ENCODE peak calls at places on chromosome 6, in five cellular contexts. One of them, this sample, is unnamed.

GRCh38 chr6:6515691-6516607 is 72.6 kb upstream of the LY86 start:
- DNase-seq in CD8-positive, alpha-beta T cell: peak
- DNase-seq in aorta: no peak
- DNase-seq in fibroblast of mammary gland: no peak
- DNase-seq in CD4-positive, alpha-beta T cell: peak
- DNase-seq in this sample: no peak

GRCh38 chr6:160103825-160104100 is 17.9 kb upstream of the SLC22A1 start:
- DNase-seq in aorta: no peak
- DNase-seq in CD8-positive, alpha-beta T cell: no peak
- DNase-seq in CD4-positive, alpha-beta T cell: no peak
- DNase-seq in fibroblast of mammary gland: no peak
- DNase-seq in this sample: no peak

GRCh38 chr6:96659084-96659845 is 96.3 kb downstream of the FHL5 start:
- DNase-seq in CD8-positive, alpha-beta T cell: no peak
- DNase-seq in aorta: no peak
- DNase-seq in CD4-positive, alpha-beta T cell: no peak
- DNase-seq in fibroblast of mammary gland: no peak
- DNase-seq in this sample: no peak

GRCh38 chr6:45132059-45132458 is 196.1 kb upstream of the RUNX2 start:
- DNase-seq in fibroblast of mammary gland: peak
- DNase-seq in CD8-positive, alpha-beta T cell: no peak
- DNase-seq in aorta: no peak
- DNase-seq in CD4-positive, alpha-beta T cell: no peak
- DNase-seq in this sample: no peak

GRCh38 chr6:157173756-157174155 is 149.6 kb downstream of the TMEM242 start:
- DNase-seq in CD8-positive, alpha-beta T cell: no peak
- DNase-seq in fibroblast of mammary gland: peak
- DNase-seq in CD4-positive, alpha-beta T cell: no peak
- DNase-seq in aorta: no peak
- DNase-seq in this sample: no peak

GRCh38 chr6:135740580-135740979 is 110.9 kb upstream of the PDE7B start:
- DNase-seq in CD8-positive, alpha-beta T cell: no peak
- DNase-seq in fibroblast of mammary gland: no peak
- DNase-seq in CD4-positive, alpha-beta T cell: no peak
- DNase-seq in aorta: no peak
- DNase-seq in this sample: no peak

GRCh38 chr6:159107451-159108260 is 61.5 kb upstream of the FNDC1 start:
- DNase-seq in fibroblast of mammary gland: no peak
- DNase-seq in aorta: no peak
- DNase-seq in CD4-positive, alpha-beta T cell: peak
- DNase-seq in CD8-positive, alpha-beta T cell: peak
- DNase-seq in this sample: no peak

GRCh38 chr6:1678966-1679690 is 69.4 kb downstream of the FOXC1 start:
- DNase-seq in CD8-positive, alpha-beta T cell: no peak
- DNase-seq in aorta: no peak
- DNase-seq in fibroblast of mammary gland: no peak
- DNase-seq in CD4-positive, alpha-beta T cell: no peak
- DNase-seq in this sample: no peak

GRCh38 chr6:23956988-23957387 is 169.0 kb upstream of the NRSN1 start:
- DNase-seq in CD4-positive, alpha-beta T cell: no peak
- DNase-seq in aorta: no peak
- DNase-seq in CD8-positive, alpha-beta T cell: no peak
- DNase-seq in fibroblast of mammary gland: no peak
- DNase-seq in this sample: no peak

GRCh38 chr6:133512410-133513016 is 271.4 kb downstream of the EYA4 start:
- DNase-seq in fibroblast of mammary gland: peak
- DNase-seq in aorta: no peak
- DNase-seq in CD8-positive, alpha-beta T cell: no peak
- DNase-seq in CD4-positive, alpha-beta T cell: no peak
- DNase-seq in this sample: peak

GRCh38 chr6:111653434-111653833 is 47.8 kb upstream of the TRAF3IP2 start:
- DNase-seq in fibroblast of mammary gland: no peak
- DNase-seq in CD8-positive, alpha-beta T cell: no peak
- DNase-seq in aorta: no peak
- DNase-seq in CD4-positive, alpha-beta T cell: no peak
- DNase-seq in this sample: no peak

GRCh38 chr6:35590622-35591066 is 77.9 kb upstream of the TULP1 start:
- DNase-seq in CD8-positive, alpha-beta T cell: no peak
- DNase-seq in CD4-positive, alpha-beta T cell: no peak
- DNase-seq in fibroblast of mammary gland: peak
- DNase-seq in aorta: no peak
- DNase-seq in this sample: no peak

GRCh38 chr6:110813813-110814487 is 1.3 kb downstream of the CDK19 start:
- DNase-seq in aorta: no peak
- DNase-seq in CD4-positive, alpha-beta T cell: no peak
- DNase-seq in fibroblast of mammary gland: peak
- DNase-seq in CD8-positive, alpha-beta T cell: no peak
- DNase-seq in this sample: peak

GRCh38 chr6:144581807-144582537 is 296.8 kb downstream of the UTRN start:
- DNase-seq in aorta: no peak
- DNase-seq in CD4-positive, alpha-beta T cell: no peak
- DNase-seq in CD8-positive, alpha-beta T cell: peak
- DNase-seq in fibroblast of mammary gland: peak
- DNase-seq in this sample: peak

GRCh38 chr6:13368079-13368478 is 39.7 kb upstream of the TBC1D7 start:
- DNase-seq in CD8-positive, alpha-beta T cell: no peak
- DNase-seq in CD4-positive, alpha-beta T cell: no peak
- DNase-seq in aorta: no peak
- DNase-seq in fibroblast of mammary gland: no peak
- DNase-seq in this sample: no peak

GRCh38 chr6:28407401-28407800 is 7.9 kb upstream of the ZSCAN12 start:
- DNase-seq in fibroblast of mammary gland: no peak
- DNase-seq in aorta: no peak
- DNase-seq in CD4-positive, alpha-beta T cell: no peak
- DNase-seq in CD8-positive, alpha-beta T cell: no peak
- DNase-seq in this sample: no peak

GRCh38 chr6:127582777-127583462 is 5.9 kb downstream of the C6orf58 start:
- DNase-seq in fibroblast of mammary gland: peak
- DNase-seq in aorta: no peak
- DNase-seq in CD8-positive, alpha-beta T cell: no peak
- DNase-seq in CD4-positive, alpha-beta T cell: no peak
- DNase-seq in this sample: no peak

GRCh38 chr6:83824831-83825230 is 28.3 kb upstream of the RIPPLY2 start:
- DNase-seq in CD4-positive, alpha-beta T cell: no peak
- DNase-seq in CD8-positive, alpha-beta T cell: no peak
- DNase-seq in aorta: no peak
- DNase-seq in fibroblast of mammary gland: no peak
- DNase-seq in this sample: no peak

GRCh38 chr6:6801635-6802218 is 213.2 kb downstream of the LY86 start:
- DNase-seq in CD8-positive, alpha-beta T cell: no peak
- DNase-seq in aorta: no peak
- DNase-seq in CD4-positive, alpha-beta T cell: no peak
- DNase-seq in fibroblast of mammary gland: no peak
- DNase-seq in this sample: no peak

GRCh38 chr6:161557333-161558107 is 283.7 kb upstream of the AGPAT4 start:
- DNase-seq in aorta: no peak
- DNase-seq in CD4-positive, alpha-beta T cell: no peak
- DNase-seq in CD8-positive, alpha-beta T cell: no peak
- DNase-seq in fibroblast of mammary gland: no peak
- DNase-seq in this sample: peak

GRCh38 chr6:43836507-43836906 is 66.5 kb downstream of the VEGFA start:
- DNase-seq in CD8-positive, alpha-beta T cell: no peak
- DNase-seq in CD4-positive, alpha-beta T cell: no peak
- DNase-seq in aorta: peak
- DNase-seq in fibroblast of mammary gland: peak
- DNase-seq in this sample: no peak

GRCh38 chr6:10202111-10202510 is 212.8 kb downstream of the TFAP2A start:
- DNase-seq in fibroblast of mammary gland: no peak
- DNase-seq in aorta: no peak
- DNase-seq in CD4-positive, alpha-beta T cell: no peak
- DNase-seq in CD8-positive, alpha-beta T cell: no peak
- DNase-seq in this sample: no peak

GRCh38 chr6:54617730-54618129 is 228.8 kb upstream of the FAM83B start:
- DNase-seq in CD8-positive, alpha-beta T cell: no peak
- DNase-seq in CD4-positive, alpha-beta T cell: no peak
- DNase-seq in aorta: no peak
- DNase-seq in fibroblast of mammary gland: peak
- DNase-seq in this sample: no peak

GRCh38 chr6:29992792-29993191 is 50.5 kb downstream of the HLA-A start:
- DNase-seq in fibroblast of mammary gland: peak
- DNase-seq in aorta: no peak
- DNase-seq in CD4-positive, alpha-beta T cell: no peak
- DNase-seq in CD8-positive, alpha-beta T cell: no peak
- DNase-seq in this sample: no peak

GRCh38 chr6:15239606-15240364 is 6.1 kb upstream of the JARID2 start:
- DNase-seq in CD8-positive, alpha-beta T cell: no peak
- DNase-seq in aorta: no peak
- DNase-seq in CD4-positive, alpha-beta T cell: no peak
- DNase-seq in fibroblast of mammary gland: no peak
- DNase-seq in this sample: no peak

GRCh38 chr6:27772261-27773001 is 139.8 kb downstream of the OR2B2 start:
- DNase-seq in CD4-positive, alpha-beta T cell: peak
- DNase-seq in aorta: peak
- DNase-seq in CD8-positive, alpha-beta T cell: peak
- DNase-seq in fibroblast of mammary gland: peak
- DNase-seq in this sample: peak

GRCh38 chr6:92779758-92780157 is 639.6 kb downstream of the EPHA7 start:
- DNase-seq in CD4-positive, alpha-beta T cell: no peak
- DNase-seq in CD8-positive, alpha-beta T cell: no peak
- DNase-seq in fibroblast of mammary gland: peak
- DNase-seq in aorta: no peak
- DNase-seq in this sample: no peak

GRCh38 chr6:116008470-116009229 is 52.0 kb downstream of the FRK start:
- DNase-seq in CD8-positive, alpha-beta T cell: no peak
- DNase-seq in aorta: no peak
- DNase-seq in fibroblast of mammary gland: peak
- DNase-seq in CD4-positive, alpha-beta T cell: no peak
- DNase-seq in this sample: no peak

GRCh38 chr6:135144678-135145508 is 36.2 kb upstream of the MYB start:
- DNase-seq in CD8-positive, alpha-beta T cell: no peak
- DNase-seq in CD4-positive, alpha-beta T cell: no peak
- DNase-seq in aorta: no peak
- DNase-seq in fibroblast of mammary gland: peak
- DNase-seq in this sample: no peak

GRCh38 chr6:41682497-41682961 is 44.3 kb downstream of the MDFI start:
- DNase-seq in CD8-positive, alpha-beta T cell: no peak
- DNase-seq in CD4-positive, alpha-beta T cell: no peak
- DNase-seq in fibroblast of mammary gland: no peak
- DNase-seq in aorta: peak
- DNase-seq in this sample: peak

GRCh38 chr6:9204171-9204570 is 768.8 kb upstream of the SLC35B3 start:
- DNase-seq in CD8-positive, alpha-beta T cell: no peak
- DNase-seq in fibroblast of mammary gland: peak
- DNase-seq in CD4-positive, alpha-beta T cell: no peak
- DNase-seq in aorta: no peak
- DNase-seq in this sample: no peak

GRCh38 chr6:108168501-108168979 is 2.7 kb downstream of the NR2E1 start:
- DNase-seq in CD4-positive, alpha-beta T cell: no peak
- DNase-seq in CD8-positive, alpha-beta T cell: no peak
- DNase-seq in fibroblast of mammary gland: peak
- DNase-seq in aorta: no peak
- DNase-seq in this sample: peak

GRCh38 chr6:11197175-11197535 is 35.3 kb downstream of the NEDD9 start:
- DNase-seq in fibroblast of mammary gland: peak
- DNase-seq in CD8-positive, alpha-beta T cell: no peak
- DNase-seq in aorta: no peak
- DNase-seq in CD4-positive, alpha-beta T cell: no peak
- DNase-seq in this sample: no peak

GRCh38 chr6:150492941-150493340 is 106.7 kb upstream of the PLEKHG1 start:
- DNase-seq in CD4-positive, alpha-beta T cell: no peak
- DNase-seq in fibroblast of mammary gland: peak
- DNase-seq in aorta: no peak
- DNase-seq in CD8-positive, alpha-beta T cell: no peak
- DNase-seq in this sample: no peak

GRCh38 chr6:131112252-131112651 is 23.0 kb upstream of the AKAP7 start:
- DNase-seq in aorta: no peak
- DNase-seq in CD8-positive, alpha-beta T cell: no peak
- DNase-seq in CD4-positive, alpha-beta T cell: no peak
- DNase-seq in fibroblast of mammary gland: no peak
- DNase-seq in this sample: no peak

GRCh38 chr6:121806116-121806515 is 370.7 kb downstream of the GJA1 start:
- DNase-seq in fibroblast of mammary gland: no peak
- DNase-seq in aorta: no peak
- DNase-seq in CD8-positive, alpha-beta T cell: no peak
- DNase-seq in CD4-positive, alpha-beta T cell: no peak
- DNase-seq in this sample: no peak

GRCh38 chr6:152401978-152402377 is 235.2 kb downstream of the SYNE1 start:
- DNase-seq in CD4-positive, alpha-beta T cell: no peak
- DNase-seq in CD8-positive, alpha-beta T cell: no peak
- DNase-seq in fibroblast of mammary gland: no peak
- DNase-seq in aorta: no peak
- DNase-seq in this sample: no peak

GRCh38 chr6:39184906-39185580 is 44.2 kb downstream of the KCNK5 start:
- DNase-seq in fibroblast of mammary gland: no peak
- DNase-seq in CD4-positive, alpha-beta T cell: no peak
- DNase-seq in CD8-positive, alpha-beta T cell: no peak
- DNase-seq in aorta: peak
- DNase-seq in this sample: no peak

GRCh38 chr6:50141100-50141499 is 91.4 kb upstream of the DEFB112 start:
- DNase-seq in CD8-positive, alpha-beta T cell: no peak
- DNase-seq in fibroblast of mammary gland: no peak
- DNase-seq in CD4-positive, alpha-beta T cell: no peak
- DNase-seq in aorta: no peak
- DNase-seq in this sample: no peak

This sample was measured in H7.